ENCODE peak calls at places on chromosomes 7 and 10, in six cellular contexts. One of them, this sample, is unnamed.

GRCh38 chr10:112304460-112304859 is 21.3 kb downstream of the TECTB start:
- DNase-seq in fibroblast of pulmonary artery: no peak
- DNase-seq in IMR-90: peak; percentile 47
- DNase-seq in fibroblast of lung: no peak
- DNase-seq in heart left ventricle: no peak
- DNase-seq in cardiac fibroblast: peak; percentile 64
- DNase-seq in this sample: no peak

GRCh38 chr10:30639946-30640786 is 10.6 kb upstream of the LYZL2 start:
- DNase-seq in cardiac fibroblast: peak; percentile 88
- DNase-seq in fibroblast of pulmonary artery: peak; percentile 85
- DNase-seq in fibroblast of lung: peak; percentile 58
- DNase-seq in heart left ventricle: no peak
- DNase-seq in IMR-90: peak; percentile 77
- DNase-seq in this sample: peak; percentile 72

GRCh38 chr10:5861269-5862031 is 28.2 kb downstream of the ANKRD16 start:
- DNase-seq in IMR-90: peak; percentile 92
- DNase-seq in heart left ventricle: no peak
- DNase-seq in fibroblast of pulmonary artery: peak; percentile 68
- DNase-seq in fibroblast of lung: peak; percentile 90
- DNase-seq in cardiac fibroblast: peak; percentile 92
- DNase-seq in this sample: peak; percentile 90

GRCh38 chr7:70701487-70701886 is 430.5 kb upstream of the GALNT17 start:
- DNase-seq in fibroblast of pulmonary artery: no peak
- DNase-seq in heart left ventricle: no peak
- DNase-seq in fibroblast of lung: no peak
- DNase-seq in cardiac fibroblast: no peak
- DNase-seq in IMR-90: no peak
- DNase-seq in this sample: no peak

GRCh38 chr7:131302876-131303707 is 24.6 kb upstream of the MKLN1 start:
- DNase-seq in IMR-90: peak; percentile 23
- DNase-seq in cardiac fibroblast: peak; percentile 45
- DNase-seq in heart left ventricle: no peak
- DNase-seq in fibroblast of pulmonary artery: peak; percentile 44
- DNase-seq in fibroblast of lung: peak; percentile 13
- DNase-seq in this sample: peak; percentile 30

GRCh38 chr7:118502235-118502634 is 277.7 kb downstream of the ANKRD7 start:
- DNase-seq in cardiac fibroblast: no peak
- DNase-seq in fibroblast of lung: no peak
- DNase-seq in heart left ventricle: no peak
- DNase-seq in fibroblast of pulmonary artery: no peak
- DNase-seq in IMR-90: no peak
- DNase-seq in this sample: no peak

GRCh38 chr7:143265017-143265693 is 1.9 kb downstream of the GSTK1 start:
- DNase-seq in fibroblast of lung: no peak
- DNase-seq in cardiac fibroblast: no peak
- DNase-seq in heart left ventricle: peak; percentile 56
- DNase-seq in fibroblast of pulmonary artery: no peak
- DNase-seq in IMR-90: no peak
- DNase-seq in this sample: no peak

GRCh38 chr7:131325179-131325840 is 2.4 kb upstream of the MKLN1 start:
- DNase-seq in fibroblast of lung: no peak
- DNase-seq in heart left ventricle: no peak
- DNase-seq in fibroblast of pulmonary artery: no peak
- DNase-seq in cardiac fibroblast: peak; percentile 11
- DNase-seq in IMR-90: no peak
- DNase-seq in this sample: no peak

GRCh38 chr10:4450981-4451501 is 375.0 kb upstream of the AKR1E2 start:
- DNase-seq in fibroblast of lung: peak; percentile 85
- DNase-seq in heart left ventricle: no peak
- DNase-seq in cardiac fibroblast: peak; percentile 88
- DNase-seq in fibroblast of pulmonary artery: peak; percentile 79
- DNase-seq in IMR-90: peak; percentile 90
- DNase-seq in this sample: peak; percentile 60

GRCh38 chr10:4807803-4808507 is 18.1 kb upstream of the AKR1E2 start:
- DNase-seq in IMR-90: peak; percentile 86
- DNase-seq in heart left ventricle: no peak
- DNase-seq in fibroblast of lung: peak; percentile 94
- DNase-seq in cardiac fibroblast: peak; percentile 97
- DNase-seq in fibroblast of pulmonary artery: peak; percentile 94
- DNase-seq in this sample: peak; percentile 86

GRCh38 chr7:131904750-131905327 is 348.4 kb upstream of the PODXL start:
- DNase-seq in heart left ventricle: no peak
- DNase-seq in cardiac fibroblast: no peak
- DNase-seq in fibroblast of lung: no peak
- DNase-seq in IMR-90: no peak
- DNase-seq in fibroblast of pulmonary artery: no peak
- DNase-seq in this sample: no peak

GRCh38 chr7:123864012-123864411 is 19.0 kb downstream of the HYAL4 start:
- DNase-seq in fibroblast of lung: no peak
- DNase-seq in cardiac fibroblast: no peak
- DNase-seq in heart left ventricle: no peak
- DNase-seq in fibroblast of pulmonary artery: no peak
- DNase-seq in IMR-90: no peak
- DNase-seq in this sample: no peak

GRCh38 chr7:156836443-156836842 is 56.5 kb downstream of the LMBR1 start:
- DNase-seq in cardiac fibroblast: peak; percentile 53
- DNase-seq in heart left ventricle: no peak
- DNase-seq in fibroblast of lung: peak; percentile 3
- DNase-seq in IMR-90: peak; percentile 73
- DNase-seq in fibroblast of pulmonary artery: no peak
- DNase-seq in this sample: no peak

GRCh38 chr7:64872809-64873500 is 30.1 kb upstream of the ZNF273 start:
- DNase-seq in cardiac fibroblast: no peak
- DNase-seq in heart left ventricle: no peak
- DNase-seq in fibroblast of lung: no peak
- DNase-seq in fibroblast of pulmonary artery: no peak
- DNase-seq in IMR-90: no peak
- DNase-seq in this sample: no peak

GRCh38 chr10:103277713-103278299 is 868 bp downstream of the INA start:
- DNase-seq in IMR-90: no peak
- DNase-seq in heart left ventricle: no peak
- DNase-seq in fibroblast of lung: no peak
- DNase-seq in cardiac fibroblast: no peak
- DNase-seq in fibroblast of pulmonary artery: no peak
- DNase-seq in this sample: no peak

GRCh38 chr7:43096875-43097274 is 15.6 kb upstream of the HECW1 start:
- DNase-seq in fibroblast of pulmonary artery: no peak
- DNase-seq in IMR-90: no peak
- DNase-seq in heart left ventricle: no peak
- DNase-seq in fibroblast of lung: no peak
- DNase-seq in cardiac fibroblast: no peak
- DNase-seq in this sample: no peak

GRCh38 chr10:7293378-7293920 is 117.4 kb downstream of the SFMBT2 start:
- DNase-seq in IMR-90: no peak
- DNase-seq in cardiac fibroblast: no peak
- DNase-seq in fibroblast of pulmonary artery: no peak
- DNase-seq in heart left ventricle: no peak
- DNase-seq in fibroblast of lung: no peak
- DNase-seq in this sample: no peak

GRCh38 chr10:90192825-90193224 is 491.4 kb downstream of the KIF20B start:
- DNase-seq in heart left ventricle: no peak
- DNase-seq in fibroblast of pulmonary artery: no peak
- DNase-seq in fibroblast of lung: no peak
- DNase-seq in cardiac fibroblast: no peak
- DNase-seq in IMR-90: no peak
- DNase-seq in this sample: no peak

GRCh38 chr7:129865093-129865931 is 87.4 kb downstream of the UBE2H start:
- DNase-seq in fibroblast of pulmonary artery: no peak
- DNase-seq in heart left ventricle: no peak
- DNase-seq in cardiac fibroblast: peak; percentile 56
- DNase-seq in IMR-90: peak; percentile 69
- DNase-seq in fibroblast of lung: peak; percentile 45
- DNase-seq in this sample: peak; percentile 65

GRCh38 chr7:44396931-44397525 is 71.6 kb upstream of the CAMK2B start:
- DNase-seq in cardiac fibroblast: peak; percentile 77
- DNase-seq in fibroblast of lung: no peak
- DNase-seq in fibroblast of pulmonary artery: peak; percentile 79
- DNase-seq in heart left ventricle: no peak
- DNase-seq in IMR-90: peak; percentile 80
- DNase-seq in this sample: no peak

GRCh38 chr10:99328579-99329237 is 448 bp upstream of the CNNM1 start:
- DNase-seq in cardiac fibroblast: no peak
- DNase-seq in fibroblast of pulmonary artery: no peak
- DNase-seq in heart left ventricle: no peak
- DNase-seq in IMR-90: peak; percentile 7
- DNase-seq in fibroblast of lung: no peak
- DNase-seq in this sample: no peak

DNA sequence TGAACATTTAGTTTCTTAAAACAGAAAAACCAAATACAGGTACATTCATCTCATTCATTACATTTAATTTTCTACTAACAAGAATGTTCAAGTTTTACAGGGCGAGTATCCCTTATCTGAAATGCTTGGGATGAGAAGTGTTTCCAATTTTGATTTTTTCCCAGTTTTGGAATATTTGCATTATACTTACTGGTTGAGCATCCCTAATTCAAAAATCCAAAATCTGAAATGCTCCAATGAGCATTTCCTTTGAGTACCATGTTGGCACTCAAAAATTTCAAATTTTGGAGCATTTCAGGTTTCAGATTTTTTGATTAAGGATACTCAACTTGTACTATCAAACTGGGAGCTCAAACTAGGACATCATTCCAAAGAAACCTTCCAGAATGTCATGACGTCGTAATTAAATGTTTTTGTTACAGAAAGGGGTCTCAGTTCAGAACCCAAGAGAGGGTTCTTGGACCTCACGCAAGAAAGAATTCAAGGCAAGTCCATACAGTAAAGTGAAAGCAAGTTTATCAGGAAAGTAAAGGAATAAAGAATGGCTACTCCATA is 90.8 kb upstream of the PIK3CG start:
- DNase-seq in fibroblast of pulmonary artery: no peak
- DNase-seq in IMR-90: no peak
- DNase-seq in heart left ventricle: no peak
- DNase-seq in fibroblast of lung: no peak
- DNase-seq in cardiac fibroblast: no peak
- DNase-seq in this sample: no peak
- TF ChIP-seq CTCF in fibroblast of pulmonary artery: no peak
- TF ChIP-seq CTCF in IMR-90: no peak
- TF ChIP-seq CTCF in heart left ventricle: no peak
- TF ChIP-seq CTCF in fibroblast of lung: no peak
- TF ChIP-seq CTCF in cardiac fibroblast: no peak
- TF ChIP-seq CTCF in this sample: no peak

DNA sequence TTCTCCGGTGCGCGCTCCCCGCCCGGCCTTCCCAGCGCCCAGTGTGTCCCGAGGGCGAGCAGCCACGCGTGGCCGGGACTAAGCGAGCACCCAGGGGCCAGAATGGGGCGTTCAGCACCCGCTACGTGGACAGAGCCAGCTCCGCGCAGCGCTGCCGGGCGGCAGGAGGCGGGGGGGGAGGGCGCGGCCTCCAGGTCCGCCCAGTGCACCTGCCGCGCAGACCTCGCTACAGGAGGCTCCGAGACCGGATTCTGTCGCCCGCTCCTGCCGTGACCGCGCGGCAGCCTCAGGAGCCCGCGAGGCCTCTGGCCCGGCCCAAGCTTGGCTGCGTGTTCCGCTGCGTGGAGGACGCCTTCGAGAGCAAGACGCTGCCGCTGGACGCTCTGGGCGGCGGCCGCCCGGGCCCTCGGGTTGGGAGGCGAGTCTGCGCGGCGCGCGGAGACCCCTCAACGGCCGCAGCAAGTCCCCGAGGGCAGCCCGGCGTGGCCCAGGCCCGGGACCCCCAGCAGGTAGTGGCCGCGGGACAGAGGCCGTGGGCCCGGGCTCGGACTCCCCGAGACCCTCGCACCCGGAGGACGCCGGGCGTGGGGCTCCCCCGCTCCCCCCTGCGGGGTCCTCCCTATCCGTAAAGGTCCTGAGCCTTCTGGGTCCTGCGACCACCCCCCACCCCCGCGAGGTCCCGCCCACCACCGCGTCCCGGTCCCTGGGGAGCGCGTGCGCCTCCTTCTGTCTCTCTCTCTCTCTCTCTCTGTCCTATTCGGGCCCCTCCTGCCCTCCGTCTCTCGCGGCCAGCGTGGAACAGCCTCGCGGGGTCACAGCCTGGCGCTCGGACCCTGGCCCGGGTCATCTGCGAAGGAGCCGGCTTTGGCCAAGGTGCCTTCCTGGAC is 904 bp upstream of the DPYSL4 start:
- DNase-seq in fibroblast of pulmonary artery: peak; percentile 40
- DNase-seq in cardiac fibroblast: peak; percentile 38
- DNase-seq in heart left ventricle: no peak
- DNase-seq in IMR-90: peak; percentile 12
- DNase-seq in fibroblast of lung: peak; percentile 20
- DNase-seq in this sample: peak; percentile 5
- H3K4me3 ChIP-seq in fibroblast of pulmonary artery: peak overlapping the region; percentile 25
- H3K4me3 ChIP-seq in cardiac fibroblast: peak overlapping the region; percentile 30
- H3K4me3 ChIP-seq in heart left ventricle: peak overlapping the region; percentile 65
- H3K4me3 ChIP-seq in IMR-90: peak overlapping the region; percentile 24
- H3K4me3 ChIP-seq in fibroblast of lung: no peak overlapping the region
- H3K4me3 ChIP-seq in this sample: no peak overlapping the region

DNA sequence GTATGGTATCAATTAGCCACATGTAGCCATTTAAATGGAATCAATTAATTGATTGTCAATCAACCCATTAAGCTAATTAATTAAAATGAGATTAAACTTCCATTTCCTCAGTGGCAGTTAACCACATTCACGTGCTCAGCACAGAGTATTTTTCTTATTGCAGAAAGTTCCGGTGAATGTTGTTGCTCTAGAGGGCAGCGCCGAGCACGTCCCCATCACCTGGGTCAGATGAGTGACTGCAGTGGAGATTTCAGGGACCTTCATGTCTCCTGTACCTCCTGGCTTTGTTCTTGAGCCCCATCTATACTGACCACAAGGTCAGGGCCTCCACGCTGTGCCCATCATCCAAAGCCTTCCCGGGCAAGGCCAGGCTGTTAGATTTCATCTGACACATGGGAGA is 168.8 kb upstream of the MKI67 start:
- DNase-seq in heart left ventricle: no peak
- DNase-seq in IMR-90: no peak
- DNase-seq in fibroblast of pulmonary artery: no peak
- DNase-seq in cardiac fibroblast: no peak
- DNase-seq in fibroblast of lung: no peak
- DNase-seq in this sample: no peak
- TF ChIP-seq CTCF in heart left ventricle: no peak
- TF ChIP-seq CTCF in IMR-90: no peak
- TF ChIP-seq CTCF in fibroblast of pulmonary artery: no peak
- TF ChIP-seq CTCF in cardiac fibroblast: no peak
- TF ChIP-seq CTCF in fibroblast of lung: no peak
- TF ChIP-seq CTCF in this sample: no peak

DNA sequence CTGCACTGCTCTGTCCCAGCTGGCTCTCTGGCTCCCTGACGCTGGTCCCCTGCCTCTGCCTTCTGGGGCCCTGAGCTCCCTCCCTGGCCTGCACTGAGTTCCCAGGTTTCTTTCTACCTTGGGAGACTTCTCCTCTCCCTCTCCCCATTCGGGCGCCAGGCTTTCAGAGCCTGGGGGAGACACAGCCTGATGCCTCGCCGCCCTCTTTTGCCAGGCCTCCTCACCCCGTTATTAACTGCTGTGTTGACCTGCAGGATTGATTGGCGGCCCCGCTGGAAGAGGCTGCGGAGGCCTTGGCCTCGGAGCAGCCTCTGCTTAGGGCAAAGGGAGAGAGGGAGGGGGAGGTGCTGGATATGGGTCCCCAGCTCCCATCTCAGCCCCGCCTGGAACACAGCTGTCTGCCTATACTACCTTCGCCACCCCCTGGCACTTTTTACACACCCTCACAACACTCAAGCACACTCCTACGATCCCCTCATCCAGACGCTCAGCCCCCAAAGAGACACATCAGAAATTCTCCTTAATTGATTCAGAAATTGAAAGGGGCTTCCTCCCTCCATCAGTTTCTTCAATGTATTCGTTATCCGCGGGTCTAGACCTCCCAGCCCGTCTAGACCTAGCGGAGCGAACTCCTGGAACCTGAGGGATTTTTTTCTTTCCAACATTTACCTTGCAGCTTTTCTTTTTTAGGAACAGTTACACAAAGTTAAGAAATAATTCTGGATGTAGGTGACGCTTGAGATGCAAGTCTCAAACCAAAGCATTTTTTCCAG is 7.1 kb upstream of the PAX2 start:
- DNase-seq in fibroblast of lung: no peak
- DNase-seq in fibroblast of pulmonary artery: no peak
- DNase-seq in heart left ventricle: no peak
- DNase-seq in cardiac fibroblast: no peak
- DNase-seq in IMR-90: no peak
- DNase-seq in this sample: no peak
- H3K4me3 ChIP-seq in fibroblast of lung: no peak overlapping the region
- H3K4me3 ChIP-seq in fibroblast of pulmonary artery: no peak overlapping the region
- H3K4me3 ChIP-seq in heart left ventricle: no peak overlapping the region
- H3K4me3 ChIP-seq in cardiac fibroblast: no peak overlapping the region
- H3K4me3 ChIP-seq in IMR-90: no peak overlapping the region
- H3K4me3 ChIP-seq in this sample: no peak overlapping the region